ENCODE peak calls at places on chromosomes 6 and 20, in six cellular contexts. O is CD8-positive, alpha-beta T cell; C is bronchial epithelial cell; A is stomach; X is pancreas; Y is left ventricle myocardium inferior. G is an unnamed sample.

GRCh38 chr20:44952731-44953130 is 7.5 kb downstream of the TOMM34 start:
- DNase-seq in Y (no peak), C (no peak), O (no peak), X (no peak), A (no peak), G (no peak)

GRCh38 chr20:18466574-18466893 is 296 bp downstream of the DZANK1 start:
- DNase-seq in C (no peak), A (no peak), Y (no peak), O (no peak), X (no peak), G (no peak)

GRCh38 chr6:70166088-70166958 is 136.6 kb downstream of the COL9A1 start:
- DNase-seq in O (peak), A (peak), Y (peak), C (peak), X (peak), G (peak)

GRCh38 chr20:38034961-38035360 is 1.4 kb downstream of the RPRD1B start:
- DNase-seq in O (no peak), Y (no peak), X (no peak), A (no peak), C (no peak), G (no peak)

GRCh38 chr6:133551847-133552331 is 310.7 kb downstream of the EYA4 start:
- DNase-seq in C (peak), O (no peak), A (no peak), X (no peak), Y (peak), G (peak)

GRCh38 chr6:6125495-6125894 is 118.8 kb upstream of the NRN1 start:
- DNase-seq in C (no peak), A (no peak), X (no peak), O (no peak), Y (no peak), G (no peak)

GRCh38 chr6:1689141-1689540 is 79.4 kb downstream of the FOXC1 start:
- DNase-seq in Y (no peak), O (no peak), C (peak), X (no peak), A (no peak), G (no peak)

GRCh38 chr6:113522376-113522775 is 334.8 kb upstream of the MARCKS start:
- DNase-seq in C (no peak), X (no peak), Y (no peak), O (no peak), A (no peak), G (no peak)

GRCh38 chr6:157631388-157631787 is 191.7 kb upstream of the SNX9 start:
- DNase-seq in A (no peak), Y (no peak), X (no peak), C (no peak), O (no peak), G (peak)

GRCh38 chr20:1619861-1620444 is at the start of gene SIRPB1:
- DNase-seq in O (no peak), X (no peak), A (no peak), Y (no peak), C (no peak), G (no peak)

GRCh38 chr6:3619800-3620199 is 131.7 kb downstream of the PXDC1 start:
- DNase-seq in Y (no peak), O (no peak), X (no peak), A (no peak), C (no peak), G (no peak)

GRCh38 chr6:3750324-3751018 is 1.0 kb downstream of the PXDC1 start:
- DNase-seq in X (peak), Y (peak), C (peak), O (no peak), A (peak), G (peak)

GRCh38 chr6:8462169-8462568 is 26.8 kb upstream of the SLC35B3 start:
- DNase-seq in Y (no peak), O (no peak), A (no peak), X (no peak), C (no peak), G (no peak)

GRCh38 chr6:163962627-163963117 is 548.2 kb downstream of the QKI start:
- DNase-seq in C (no peak), A (no peak), Y (peak), O (no peak), X (no peak), G (no peak)

GRCh38 chr6:43285415-43285814 is 12.6 kb upstream of the SLC22A7 start:
- DNase-seq in A (no peak), X (peak), O (no peak), Y (no peak), C (no peak), G (no peak)

GRCh38 chr20:54846948-54847347 is 371.6 kb downstream of the DOK5 start:
- DNase-seq in O (no peak), A (no peak), Y (no peak), X (no peak), C (no peak), G (no peak)

GRCh38 chr6:113375950-113376846 is 480.9 kb upstream of the MARCKS start:
- DNase-seq in X (no peak), Y (no peak), C (peak), A (no peak), O (no peak), G (peak)

GRCh38 chr6:24666097-24666615 is 543 bp downstream of the TDP2 start:
- DNase-seq in X (peak), O (peak), Y (peak), C (peak), A (peak), G (peak)

GRCh38 chr6:25392372-25392771 is 113.2 kb downstream of the CARMIL1 start:
- DNase-seq in Y (no peak), C (no peak), X (no peak), O (no peak), A (no peak), G (no peak)

GRCh38 chr6:4342407-4343137 is 207.2 kb upstream of the ECI2 start:
- DNase-seq in Y (no peak), X (no peak), C (no peak), O (no peak), A (no peak), G (no peak)

GRCh38 chr6:84707161-84707560 is 57.2 kb downstream of the TBX18 start:
- DNase-seq in X (no peak), A (no peak), Y (no peak), C (no peak), O (no peak), G (peak)

GRCh38 chr6:108549241-108549640 is 11.5 kb upstream of the FOXO3 start:
- DNase-seq in C (no peak), X (no peak), O (no peak), Y (no peak), A (no peak), G (peak)

GRCh38 chr6:41682056-41682477 is 43.8 kb downstream of the MDFI start:
- DNase-seq in O (peak), X (peak), A (peak), C (peak), Y (peak), G (peak)

GRCh38 chr6:41684311-41685182 is 46.3 kb downstream of the MDFI start:
- DNase-seq in C (no peak), X (no peak), Y (no peak), A (no peak), O (no peak), G (no peak)

GRCh38 chr6:41682497-41682961 is 44.3 kb downstream of the MDFI start:
- DNase-seq in Y (no peak), X (peak), A (peak), C (no peak), O (no peak), G (no peak)

GRCh38 chr6:41682966-41683459 is 44.7 kb downstream of the MDFI start:
- DNase-seq in X (no peak), Y (peak), A (no peak), O (no peak), C (no peak), G (no peak)

DNA sequence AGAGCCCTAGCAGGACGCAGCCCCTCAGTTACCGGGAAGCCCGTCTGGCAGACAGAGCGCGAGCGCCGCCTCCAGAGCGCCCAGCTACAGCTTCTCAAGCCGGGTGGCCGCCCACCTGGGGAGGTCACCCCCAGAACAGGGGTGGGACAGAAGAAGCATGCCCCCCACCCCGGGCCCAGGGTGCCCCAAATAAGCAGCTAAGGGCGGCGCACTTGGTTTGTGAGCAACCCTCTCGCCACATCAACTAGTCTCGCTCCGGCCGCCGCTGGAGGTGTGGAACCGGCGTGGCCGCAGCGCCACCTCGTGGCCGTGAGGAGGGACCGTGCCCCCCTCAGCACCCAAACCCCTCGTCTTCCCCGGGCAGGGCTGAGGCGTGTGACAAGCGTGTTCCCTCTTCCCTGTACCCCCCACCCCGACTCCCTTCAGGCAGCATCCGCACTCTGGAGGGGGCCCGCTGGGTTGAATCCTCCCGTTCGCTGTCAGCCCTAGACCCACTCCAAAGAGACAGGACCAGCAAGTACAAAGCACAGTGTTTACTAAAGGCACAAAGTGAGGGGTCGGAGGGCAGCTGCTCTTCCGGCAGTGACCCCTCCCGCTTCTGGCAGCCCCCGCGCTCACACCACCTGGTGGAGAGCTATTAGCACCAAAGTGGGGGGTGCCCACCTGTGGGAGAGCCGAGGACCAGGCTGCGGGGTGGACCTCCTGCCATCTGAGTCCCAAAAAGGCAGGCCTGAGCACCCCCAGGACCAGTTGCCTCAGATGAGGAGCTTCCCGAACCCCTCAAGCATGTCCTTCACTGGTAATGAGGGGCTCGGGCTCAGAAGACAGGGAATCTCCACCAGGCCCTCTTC is 45.4 kb downstream of the MDFI start:
- DNase-seq in A (peak), Y (peak), C (peak), X (peak), O (peak), G (peak)
- H3K4me3 ChIP-seq in A (peak), Y (peak), C (peak), X (no peak), O (peak), G (peak)

GRCh38 chr20:59605691-59606364 is 1.5 kb downstream of the PHACTR3 start:
- DNase-seq in C (no peak), X (no peak), O (no peak), Y (no peak), A (no peak), G (no peak)

GRCh38 chr20:59604770-59605665 is 678 bp downstream of the PHACTR3 start:
- DNase-seq in X (no peak), A (no peak), O (no peak), C (no peak), Y (no peak), G (peak)

GRCh38 chr20:59602546-59603080 is 1.7 kb upstream of the PHACTR3 start:
- DNase-seq in Y (no peak), O (no peak), X (no peak), C (no peak), A (no peak), G (no peak)

GRCh38 chr20:59603176-59603575 is 1.2 kb upstream of the PHACTR3 start:
- DNase-seq in X (no peak), O (no peak), Y (no peak), A (no peak), C (no peak), G (no peak)

DNA sequence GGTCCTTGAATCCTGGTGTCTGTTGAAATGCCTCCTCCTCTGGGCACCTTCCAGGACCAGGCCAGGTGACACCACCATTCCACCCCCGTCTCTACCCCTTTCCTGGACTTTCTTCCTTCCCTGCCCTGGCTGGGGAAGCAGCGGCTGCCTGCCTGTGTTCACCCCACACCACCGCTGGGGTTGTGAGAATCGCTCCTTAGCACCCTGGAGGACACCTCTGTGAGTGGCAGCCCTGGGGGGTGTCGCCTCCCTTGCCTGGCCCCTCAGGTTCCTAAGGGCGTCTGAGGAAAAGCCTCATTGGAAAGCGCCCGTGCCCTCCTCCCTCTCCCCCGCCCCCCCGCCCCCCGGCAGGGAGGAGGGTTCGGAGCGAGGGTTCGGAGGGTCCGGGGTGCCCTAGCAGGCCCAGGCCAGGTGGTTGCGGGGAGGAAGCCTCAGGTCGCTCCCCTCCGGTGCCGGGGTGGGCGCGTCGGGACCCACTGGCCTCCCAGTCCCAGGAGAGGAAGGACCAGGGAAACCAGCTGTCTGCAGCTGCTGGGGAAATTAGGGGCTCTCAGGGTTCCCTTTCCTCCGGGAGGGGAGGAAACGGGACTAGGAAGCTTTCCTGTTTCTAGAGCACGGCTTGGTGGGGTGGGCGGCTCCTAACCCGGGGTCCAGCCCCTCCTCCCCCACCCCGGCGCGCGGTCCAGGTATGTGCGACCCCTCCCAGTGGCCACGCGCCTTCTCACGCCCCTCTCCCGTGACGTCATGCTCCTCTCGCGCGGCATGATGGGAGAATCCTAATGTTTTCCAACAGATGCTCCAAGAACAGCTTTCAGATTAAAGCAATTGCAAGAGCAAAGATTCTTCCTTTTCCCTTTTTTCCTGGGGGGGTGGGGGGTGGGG is at the start of gene PHACTR3:
- DNase-seq in A (no peak), O (no peak), C (no peak), X (no peak), Y (no peak), G (no peak)
- H3K4me3 ChIP-seq in A (peak), O (no peak), C (no peak), X (peak), Y (peak), G (no peak)

GRCh38 chr6:13262302-13263006 is 65.9 kb downstream of the TBC1D7 start:
- DNase-seq in Y (no peak), O (no peak), A (no peak), X (no peak), C (no peak), G (no peak)

GRCh38 chr6:13260116-13260598 is 68.2 kb downstream of the TBC1D7 start:
- DNase-seq in O (no peak), A (no peak), X (no peak), Y (no peak), C (no peak), G (no peak)

GRCh38 chr6:13260831-13261230 is 67.5 kb downstream of the TBC1D7 start:
- DNase-seq in O (no peak), C (no peak), Y (no peak), A (no peak), X (no peak), G (no peak)

GRCh38 chr6:13259393-13259792 is 68.9 kb downstream of the TBC1D7 start:
- DNase-seq in A (no peak), C (no peak), O (no peak), Y (no peak), X (no peak), G (no peak)

GRCh38 chr6:13261464-13261994 is 66.8 kb downstream of the TBC1D7 start:
- DNase-seq in C (no peak), X (no peak), O (no peak), Y (no peak), A (no peak), G (no peak)
- H3K4me3 ChIP-seq in C (no peak), X (no peak), O (no peak), Y (no peak), A (no peak), G (no peak)

GRCh38 chr6:33631971-33632585 is 11.0 kb downstream of the ITPR3 start:
- DNase-seq in X (no peak), A (peak), O (no peak), C (no peak), Y (no peak), G (no peak)

GRCh38 chr6:33633084-33633461 is 12.0 kb downstream of the ITPR3 start:
- DNase-seq in Y (no peak), C (no peak), O (no peak), X (no peak), A (no peak), G (no peak)

GRCh38 chr6:33634203-33634727 is 13.1 kb downstream of the ITPR3 start:
- DNase-seq in X (peak), C (no peak), Y (no peak), O (no peak), A (peak), G (peak)

GRCh38 chr6:33633462-33634158 is 12.5 kb downstream of the ITPR3 start:
- DNase-seq in C (peak), O (peak), X (peak), A (peak), Y (peak), G (peak)

DNA sequence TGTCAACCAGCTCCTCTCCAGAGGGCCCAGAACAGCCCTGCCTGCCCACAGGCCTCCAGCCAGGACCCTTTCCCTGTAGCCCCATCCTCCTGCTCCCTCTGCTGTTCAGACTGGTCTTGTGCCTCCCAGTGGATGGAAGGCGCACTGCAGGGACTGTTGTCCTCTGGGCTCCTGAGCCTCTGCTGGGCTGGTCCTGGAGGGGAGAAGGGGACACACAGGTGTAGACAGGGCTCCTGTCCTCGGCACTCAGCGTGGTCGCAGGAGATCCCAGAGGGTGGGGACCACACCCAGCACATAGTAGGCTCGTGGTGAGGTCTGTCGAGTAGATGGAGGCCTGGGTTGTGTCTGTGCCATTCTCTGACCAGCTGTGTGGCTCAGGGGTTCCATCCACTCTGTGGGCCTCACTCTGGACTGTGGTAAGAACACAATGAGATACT is 11.5 kb downstream of the ITPR3 start:
- DNase-seq in X (peak), A (peak), O (peak), Y (no peak), C (peak), G (peak)
- H3K4me3 ChIP-seq in X (no peak), A (peak), O (peak), Y (no peak), C (peak), G (peak)

GRCh38 chr6:131231886-131232285 is 96.6 kb downstream of the AKAP7 start:
- DNase-seq in A (no peak), Y (no peak), X (no peak), O (no peak), C (no peak), G (no peak)

GRCh38 chr6:131226465-131226864 is 91.2 kb downstream of the AKAP7 start:
- DNase-seq in O (no peak), Y (no peak), X (no peak), A (no peak), C (peak), G (no peak)

GRCh38 chr6:131225959-131226358 is 90.7 kb downstream of the AKAP7 start:
- DNase-seq in A (no peak), C (no peak), O (no peak), Y (no peak), X (no peak), G (no peak)

GRCh38 chr6:131225127-131225526 is 89.9 kb downstream of the AKAP7 start:
- DNase-seq in A (no peak), C (no peak), Y (no peak), X (no peak), O (no peak), G (no peak)

DNA sequence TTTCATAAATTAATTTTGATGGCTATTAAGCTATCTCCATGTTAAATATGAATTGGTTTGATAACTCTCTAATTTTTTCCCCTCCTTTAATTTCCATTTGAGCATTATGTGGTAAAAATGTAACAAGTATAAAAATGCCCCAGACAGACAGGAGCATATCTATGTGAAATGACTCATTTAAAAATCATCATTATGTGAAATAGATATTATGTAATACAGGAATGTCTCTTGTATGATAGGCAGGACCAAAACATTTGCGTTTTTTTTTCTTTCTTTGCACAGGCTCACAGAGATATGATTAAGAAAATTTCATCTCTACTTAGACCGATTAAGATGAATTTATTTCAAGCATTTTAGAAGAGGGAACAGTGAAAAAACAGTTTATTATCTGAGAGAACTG is 95.8 kb downstream of the AKAP7 start:
- DNase-seq in C (peak), Y (no peak), O (no peak), X (no peak), A (no peak), G (no peak)
- H3K4me3 ChIP-seq in C (no peak), Y (no peak), O (no peak), X (no peak), A (no peak), G (no peak)

GRCh38 chr20:10619427-10619826 is 54.4 kb downstream of the JAG1 start:
- DNase-seq in A (no peak), X (no peak), Y (no peak), C (peak), O (no peak), G (peak)
- H3K4me3 ChIP-seq in A (no peak), X (no peak), Y (no peak), C (no peak), O (no peak), G (no peak)

GRCh38 chr20:63174309-63175030 is 41.5 kb downstream of the YTHDF1 start:
- DNase-seq in X (no peak), C (no peak), Y (no peak), A (no peak), O (no peak), G (no peak)

GRCh38 chr20:63176448-63177133 is 39.3 kb downstream of the YTHDF1 start:
- DNase-seq in A (no peak), O (no peak), X (no peak), Y (no peak), C (no peak), G (no peak)

GRCh38 chr20:63173552-63174191 is 42.3 kb downstream of the YTHDF1 start:
- DNase-seq in Y (no peak), A (no peak), X (no peak), O (no peak), C (no peak), G (no peak)

GRCh38 chr20:63176035-63176434 is 39.9 kb downstream of the YTHDF1 start:
- DNase-seq in Y (no peak), X (no peak), C (no peak), O (no peak), A (no peak), G (peak)

GRCh38 chr20:63175031-63175895 is 40.7 kb downstream of the YTHDF1 start:
- DNase-seq in C (no peak), A (no peak), X (no peak), O (no peak), Y (no peak), G (no peak)
- H3K4me3 ChIP-seq in C (no peak), A (peak), X (no peak), O (no peak), Y (peak), G (no peak)